ENCODE peak calls at places on chromosomes 4 and X, in eight cellular contexts. I, Y, Z, S, H, F, E and C are unnamed samples.

GRCh38 chr4:131632877-131633276 is 1516.2 kb upstream of the PCDH10 start:
- DNase-seq in Y (no peak), S (no peak), E (no peak), I (no peak), H (no peak), Z (no peak), F (no peak), C (no peak)

GRCh38 chrX:37686348-37686736 is 751 bp downstream of the XK start:
- DNase-seq in E (no peak), Z (no peak), S (no peak), I (no peak), F (no peak), H (no peak), Y (no peak), C (no peak)

GRCh38 chr4:54614094-54614493 is 43.7 kb upstream of the KIT start:
- DNase-seq in Y (no peak), I (no peak), F (no peak), E (no peak), H (no peak), S (no peak), Z (no peak), C (no peak)

GRCh38 chrX:130108647-130109428 is 1.5 kb downstream of the ELF4 start:
- DNase-seq in E (peak; percentile 57), I (no peak), S (peak; percentile 36), H (no peak), F (no peak), Y (no peak), Z (peak; percentile 68), C (no peak)

GRCh38 chrX:51459125-51459524 is 37.3 kb downstream of the NUDT11 start:
- DNase-seq in E (no peak), Z (no peak), F (no peak), Y (no peak), S (no peak), I (no peak), H (no peak), C (no peak)

GRCh38 chr4:70818921-70819320 is 20.8 kb downstream of the GRSF1 start:
- DNase-seq in H (no peak), I (no peak), Z (no peak), Y (no peak), E (no peak), S (no peak), F (no peak), C (no peak)

GRCh38 chr4:123244233-123244632 is 152.4 kb upstream of the SPRY1 start:
- DNase-seq in Y (peak; percentile 77), F (no peak), H (peak; percentile 60), Z (peak; percentile 76), S (no peak), I (peak; percentile 48), E (no peak), C (no peak)

GRCh38 chr4:150769235-150769634 is 187.3 kb downstream of the MAB21L2 start:
- DNase-seq in F (no peak), I (no peak), H (no peak), E (no peak), Y (no peak), Z (no peak), S (no peak), C (no peak)

GRCh38 chrX:33725556-33726232 is 406.4 kb downstream of the FAM47A start:
- DNase-seq in Y (peak; percentile 71), F (peak; percentile 39), S (no peak), I (peak; percentile 25), Z (peak; percentile 40), E (no peak), H (no peak), C (no peak)

GRCh38 chrX:12984629-12985303 is 9.9 kb downstream of the TMSB4X start:
- DNase-seq in Z (no peak), H (no peak), I (no peak), S (no peak), F (no peak), E (peak; percentile 14), Y (no peak), C (no peak)

GRCh38 chr4:7132730-7133582 is 59.4 kb upstream of the SORCS2 start:
- DNase-seq in I (no peak), S (no peak), H (no peak), F (no peak), E (no peak), Y (no peak), Z (no peak), C (no peak)

GRCh38 chrX:13373027-13373806 is 53.4 kb upstream of the ATXN3L start:
- DNase-seq in I (no peak), Z (no peak), Y (no peak), E (no peak), F (no peak), H (no peak), S (no peak), C (no peak)

GRCh38 chr4:10013722-10014121 is 7.6 kb downstream of the SLC2A9 start:
- DNase-seq in F (peak; percentile 85), E (peak; percentile 68), I (no peak), S (peak; percentile 47), H (no peak), Z (peak; percentile 55), Y (no peak), C (no peak)

GRCh38 chr4:6076391-6076790 is 58.2 kb upstream of the C4orf50 start:
- DNase-seq in H (no peak), Z (no peak), E (peak; percentile 32), Y (no peak), S (peak; percentile 53), I (no peak), F (no peak), C (no peak)

GRCh38 chrX:40074080-40074958 is 23.4 kb downstream of the BCOR start:
- DNase-seq in E (no peak), F (no peak), I (no peak), H (no peak), S (no peak), Y (no peak), Z (no peak), C (no peak)

GRCh38 chrX:40072246-40072645 is 25.5 kb downstream of the BCOR start:
- DNase-seq in Y (no peak), H (no peak), S (no peak), F (no peak), E (no peak), Z (no peak), I (no peak), C (no peak)

GRCh38 chrX:40074959-40075332 is 22.8 kb downstream of the BCOR start:
- DNase-seq in S (no peak), Z (no peak), H (no peak), F (no peak), Y (no peak), I (no peak), E (no peak), C (no peak)

GRCh38 chrX:40076750-40077149 is 21.0 kb downstream of the BCOR start:
- DNase-seq in E (no peak), H (no peak), Z (no peak), I (no peak), Y (no peak), F (no peak), S (no peak), C (no peak)

DNA sequence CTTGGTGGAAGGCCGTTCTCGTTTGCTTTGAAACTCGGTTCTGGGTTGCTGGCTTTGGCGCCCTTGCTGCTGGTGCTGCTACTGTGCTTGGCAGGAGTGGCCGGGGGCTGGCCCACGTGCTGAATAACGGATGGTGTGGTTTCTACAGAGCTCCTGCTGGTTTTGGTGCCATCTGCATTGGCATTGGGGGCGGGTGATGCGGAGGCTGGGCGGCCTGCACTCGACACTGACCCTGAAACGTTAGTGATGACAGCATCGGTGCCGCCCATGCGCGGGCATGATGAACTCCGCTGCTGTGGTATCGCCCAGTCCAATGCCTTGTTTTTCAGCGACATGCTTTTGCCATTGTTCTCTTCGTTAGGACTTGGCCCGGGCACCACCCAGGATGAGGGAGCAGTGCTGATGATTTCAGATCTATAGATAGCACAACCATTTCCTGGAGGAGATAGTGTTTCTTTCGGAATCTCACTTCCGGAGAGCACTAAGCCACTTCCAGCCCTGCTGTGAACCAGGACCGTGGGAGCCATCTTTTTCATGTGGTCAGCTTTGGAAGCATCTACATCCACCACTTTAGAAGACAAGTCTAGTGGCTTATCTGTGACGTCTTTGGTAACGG is 24.2 kb downstream of the BCOR start:
- DNase-seq in Y (no peak), S (no peak), I (no peak), H (no peak), Z (no peak), F (no peak), E (no peak), C (no peak)
- H3K36me3 ChIP-seq in Y (peaks cover 7% of the 10 kb centered on the region), S (peaks cover 15% of the 10 kb centered on the region), I (no peaks in the 10 kb centered on the region), H (no peaks in the 10 kb centered on the region), Z (peaks cover 27% of the 10 kb centered on the region), F (peaks cover 78% of the 10 kb centered on the region), E (peaks cover 97% of the 10 kb centered on the region), C (peaks cover 57% of the 10 kb centered on the region)

DNA sequence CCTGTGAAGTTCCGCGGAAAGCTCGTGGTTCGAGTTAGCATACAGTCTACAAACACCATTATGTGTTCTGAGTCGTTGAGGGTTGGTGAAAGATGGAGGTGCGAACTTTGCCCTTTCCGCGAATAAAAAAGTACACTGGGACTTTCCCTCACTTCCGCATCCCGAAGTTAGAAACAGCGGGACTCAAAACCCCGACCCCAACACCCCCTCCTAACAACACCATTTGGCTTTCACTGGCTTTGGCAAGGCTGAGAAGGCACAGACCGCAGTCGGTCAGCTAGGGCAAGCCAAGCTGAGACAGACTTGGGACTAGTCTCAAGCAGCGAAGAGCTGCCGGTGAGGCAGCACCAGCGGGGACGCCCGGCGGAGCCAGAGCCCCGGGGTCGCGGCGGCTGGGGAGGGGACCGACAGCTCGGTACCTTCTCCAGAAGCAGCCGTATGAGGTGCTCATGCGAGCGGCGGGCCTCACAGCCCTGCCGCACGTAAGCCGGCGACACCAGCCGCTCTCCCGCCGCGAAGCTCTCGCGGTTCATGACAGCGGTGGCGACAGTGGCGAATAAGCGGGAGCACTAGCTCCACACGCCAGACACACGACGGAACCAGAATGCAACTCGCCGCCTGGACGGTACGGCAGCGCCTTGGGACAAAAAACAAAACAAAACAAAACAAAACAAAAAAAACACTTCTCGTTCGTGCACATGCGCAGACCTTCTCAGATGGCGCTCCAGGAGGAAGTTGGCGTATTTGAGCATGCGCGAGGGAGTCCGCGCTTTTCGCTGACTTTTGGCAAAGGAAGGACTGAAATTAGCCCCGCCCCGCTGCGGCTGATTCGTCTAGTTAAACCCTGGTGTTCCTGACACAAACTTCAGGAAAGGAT is at the start of gene SEPSECS:
- DNase-seq in E (peak; percentile 86), I (peak; percentile 98), Y (peak; percentile 99), F (peak; percentile 90), S (peak; percentile 86), H (peak; percentile 93), Z (peak; percentile 98), C (peak; percentile 99)
- H3K4me1 ChIP-seq in E (peaks cover 10% of the 10 kb centered on the region), I (peaks cover 2% of the 10 kb centered on the region), Y (peaks cover 12% of the 10 kb centered on the region), F (no peaks in the 10 kb centered on the region), S (no peaks in the 10 kb centered on the region), H (peaks cover 7% of the 10 kb centered on the region), Z (peaks cover 22% of the 10 kb centered on the region), C (peaks cover 18% of the 10 kb centered on the region)

GRCh38 chr4:48905363-48906015 is 1.1 kb downstream of the OCIAD2 start:
- DNase-seq in E (no peak), H (no peak), F (no peak), Z (peak; percentile 34), Y (no peak), S (peak; percentile 43), I (no peak), C (no peak)
- TF ChIP-seq EP300 in E (no peak), H (no peak), F (no peak), Z (no peak), Y (no peak), S (no peak), I (no peak), C (no peak)

DNA sequence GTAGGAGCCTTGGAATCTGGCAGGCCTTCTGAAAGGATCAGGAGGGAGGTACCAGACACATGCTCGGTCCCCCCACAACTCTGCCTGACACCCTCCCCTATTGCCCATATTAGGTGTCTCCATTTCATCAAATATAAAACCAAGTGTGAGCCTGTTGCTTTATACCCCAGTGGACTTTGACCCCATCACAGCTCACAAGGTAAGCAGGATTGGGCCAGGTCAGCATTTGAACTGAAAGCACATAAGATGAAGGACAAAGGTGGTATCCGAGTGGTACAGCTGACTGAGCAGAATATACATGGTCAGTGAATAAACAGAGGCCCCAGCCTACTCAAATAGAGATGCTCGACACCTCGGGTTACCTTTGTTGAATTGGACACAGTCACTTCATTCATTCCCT is 20.0 kb downstream of the SLC25A43 start:
- DNase-seq in S (no peak), F (no peak), Z (no peak), H (no peak), E (no peak), I (no peak), Y (no peak), C (no peak)
- H3K36me3 ChIP-seq in S (no peaks in the 10 kb centered on the region), F (no peaks in the 10 kb centered on the region), Z (no peaks in the 10 kb centered on the region), H (no peaks in the 10 kb centered on the region), E (no peaks in the 10 kb centered on the region), I (no peaks in the 10 kb centered on the region), Y (no peaks in the 10 kb centered on the region), C (no peaks in the 10 kb centered on the region)